ENCODE peak calls at places on chromosomes 3 and 15, in four cellular contexts. N is GM06990, C is cardiac muscle cell, E is AG09319. O is an unnamed sample.

GRCh38 chr3:68972358-68972979 is 40.1 kb upstream of the TAFA4 start:
- DNase-seq in N (no peak), C (peak), E (peak), O (peak)

GRCh38 chr3:107309312-107309711 is 67.9 kb upstream of the CCDC54 start:
- DNase-seq in N (no peak), C (no peak), E (no peak), O (no peak)

GRCh38 chr15:69346112-69346511 is 47.4 kb downstream of the PAQR5 start:
- DNase-seq in N (no peak), C (no peak), E (no peak), O (no peak)

GRCh38 chr3:102106421-102107097 is 257.2 kb downstream of the NFKBIZ start:
- DNase-seq in N (no peak), C (no peak), E (no peak), O (no peak)

GRCh38 chr3:108047987-108048386 is 42.8 kb downstream of the CD47 start:
- DNase-seq in N (no peak), C (no peak), E (no peak), O (no peak)

GRCh38 chr3:107523361-107524213 is 825 bp downstream of the BBX start:
- DNase-seq in N (peak), C (peak), E (no peak), O (peak)

GRCh38 chr15:25884354-25884753 is 21.2 kb upstream of the ATP10A start:
- DNase-seq in N (no peak), C (no peak), E (no peak), O (no peak)

GRCh38 chr15:78853500-78853899 is 19.2 kb upstream of the MORF4L1 start:
- DNase-seq in N (no peak), C (no peak), E (no peak), O (no peak)

GRCh38 chr3:158098834-158099424 is 7.3 kb downstream of the SHOX2 start:
- DNase-seq in N (no peak), C (no peak), E (no peak), O (no peak)

GRCh38 chr3:156474560-156475389 is 80.1 kb downstream of the SSR3 start:
- DNase-seq in N (no peak), C (peak), E (no peak), O (peak)

GRCh38 chr3:191065183-191065805 is 133.7 kb upstream of the OSTN start:
- DNase-seq in N (no peak), C (no peak), E (no peak), O (no peak)

GRCh38 chr3:142560118-142560517 is 18.4 kb downstream of the ATR start:
- DNase-seq in N (no peak), C (no peak), E (no peak), O (no peak)
- TF ChIP-seq CTCF in N (no peak), C (no peak), E (no peak), O (no peak)

GRCh38 chr3:126922466-126922865 is 60.4 kb upstream of the PLXNA1 start:
- DNase-seq in N (no peak), C (no peak), E (no peak), O (no peak)
- TF ChIP-seq CTCF in N (no peak), C (no peak), E (no peak), O (no peak)

GRCh38 chr15:33915571-33916407 is 52.5 kb upstream of the CHRM5 start:
- DNase-seq in N (peak), C (no peak), E (no peak), O (no peak)
- TF ChIP-seq CTCF in N (no peak), C (no peak), E (no peak), O (no peak)

GRCh38 chr15:89774492-89774891 is 1.6 kb upstream of the MESP2 start:
- DNase-seq in N (no peak), C (no peak), E (no peak), O (no peak)

GRCh38 chr15:89777073-89777820 is 1.1 kb downstream of the MESP2 start:
- DNase-seq in N (no peak), C (no peak), E (no peak), O (no peak)

GRCh38 chr15:89775815-89776214 is 317 bp upstream of the MESP2 start:
- DNase-seq in N (no peak), C (no peak), E (no peak), O (no peak)

GRCh38 chr15:89777821-89778380 is 1.8 kb downstream of the MESP2 start:
- DNase-seq in N (no peak), C (no peak), E (no peak), O (no peak)

DNA sequence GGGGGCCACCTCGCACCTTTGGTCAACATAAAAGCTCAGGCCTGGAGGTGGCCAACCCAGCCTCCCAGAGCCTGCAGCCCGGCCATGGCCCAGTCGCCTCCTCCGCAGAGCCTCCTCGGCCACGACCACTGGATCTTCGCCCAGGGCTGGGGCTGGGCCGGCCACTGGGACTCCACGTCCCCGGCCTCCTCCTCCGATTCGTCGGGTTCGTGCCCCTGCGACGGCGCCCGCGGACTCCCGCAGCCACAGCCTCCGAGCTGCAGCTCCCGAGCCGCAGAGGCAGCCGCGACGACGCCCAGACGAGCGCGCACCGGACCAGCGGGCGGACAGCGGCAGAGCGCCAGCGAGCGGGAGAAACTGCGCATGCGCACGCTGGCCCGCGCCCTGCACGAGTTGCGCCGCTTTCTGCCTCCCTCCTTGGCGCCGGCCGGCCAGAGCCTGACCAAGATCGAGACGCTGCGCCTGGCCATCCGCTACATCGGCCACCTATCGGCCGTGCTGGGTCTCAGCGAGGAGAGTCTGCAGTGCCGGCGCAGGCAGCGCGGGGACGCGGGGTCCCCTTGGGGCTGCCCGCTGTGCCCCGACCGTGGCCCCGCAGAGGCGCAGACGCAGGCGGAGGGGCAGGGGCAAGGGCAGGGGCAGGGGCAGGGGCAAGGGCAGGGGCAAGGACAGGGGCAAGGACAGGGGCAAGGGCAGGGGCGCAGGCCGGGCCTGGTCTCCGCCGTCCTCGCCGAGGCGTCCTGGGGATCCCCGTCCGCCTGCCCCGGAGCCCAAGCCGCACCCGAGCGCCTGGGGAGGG is at the start of gene MESP2:
- DNase-seq in N (peak), C (peak), E (no peak), O (peak)
- TF ChIP-seq CTCF in N (peak), C (peak), E (peak), O (peak)

DNA sequence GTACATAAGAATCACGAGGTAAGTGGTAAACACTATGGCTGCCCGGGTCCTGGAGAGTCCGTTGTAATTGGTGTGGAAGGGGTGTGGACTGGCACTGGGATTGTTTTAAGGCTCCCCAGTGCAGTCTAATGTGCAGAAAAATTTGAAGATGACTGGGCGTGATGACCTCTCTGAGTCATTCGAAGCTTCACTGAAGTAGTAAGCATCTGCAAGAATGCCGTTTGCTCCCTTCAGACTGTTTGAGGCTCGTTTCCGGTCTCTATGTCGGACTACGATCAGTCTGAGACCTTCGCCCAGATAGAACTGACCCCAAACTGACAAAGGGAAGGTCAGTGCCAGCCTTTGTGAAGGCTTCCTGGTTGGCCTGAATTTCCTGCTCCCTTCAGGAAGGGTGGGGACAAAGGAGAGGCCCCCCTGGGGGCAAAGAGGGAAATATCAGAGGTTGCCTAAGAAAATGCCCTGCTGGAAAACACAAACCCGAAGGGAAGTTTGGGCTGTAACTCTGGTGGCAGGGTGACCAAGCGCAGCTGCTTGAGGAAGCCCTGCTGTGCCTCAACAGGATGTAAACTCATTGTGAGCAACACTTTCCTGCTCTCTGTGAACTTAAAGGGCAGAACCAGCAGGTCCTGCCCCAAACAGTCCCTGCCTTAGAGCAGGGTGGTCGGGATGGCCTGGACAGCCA is 34.6 kb downstream of the BTD start:
- DNase-seq in N (peak), C (no peak), E (peak), O (peak)
- TF ChIP-seq CTCF in N (no peak), C (no peak), E (no peak), O (no peak)

GRCh38 chr15:29090617-29091466 is 178.8 kb downstream of the NSMCE3 start:
- DNase-seq in N (no peak), C (peak), E (no peak), O (no peak)
- TF ChIP-seq CTCF in N (peak), C (peak), E (peak), O (peak)

GRCh38 chr3:123410149-123410515 is 38.8 kb downstream of the ADCY5 start:
- DNase-seq in N (no peak), C (no peak), E (no peak), O (no peak)

GRCh38 chr3:123412811-123413588 is 35.9 kb downstream of the ADCY5 start:
- DNase-seq in N (no peak), C (no peak), E (no peak), O (no peak)

GRCh38 chr3:123409443-123410148 is 39.3 kb downstream of the ADCY5 start:
- DNase-seq in N (no peak), C (no peak), E (no peak), O (no peak)

GRCh38 chr3:123411340-123412040 is 37.4 kb downstream of the ADCY5 start:
- DNase-seq in N (no peak), C (no peak), E (no peak), O (no peak)

DNA sequence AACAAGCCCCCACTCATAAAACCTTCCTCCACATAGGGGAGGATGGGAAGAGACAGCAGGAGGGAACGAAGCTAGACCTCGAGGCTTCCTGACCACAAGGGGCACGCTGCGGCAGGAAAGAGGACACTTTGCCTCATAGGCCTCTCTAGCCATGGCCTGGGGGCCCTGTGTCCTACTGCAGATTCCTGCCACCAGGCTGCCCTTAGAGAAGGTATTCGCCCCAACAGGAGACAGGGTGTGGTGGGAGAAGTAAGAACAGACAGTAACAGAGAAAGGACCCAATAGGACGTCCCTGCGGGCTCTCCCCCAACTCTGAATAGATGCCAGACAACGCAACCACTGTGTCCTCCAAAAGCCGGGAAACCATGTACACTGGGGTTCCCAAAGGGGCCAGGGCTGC is 36.8 kb downstream of the ADCY5 start:
- DNase-seq in N (no peak), C (no peak), E (no peak), O (no peak)
- TF ChIP-seq CTCF in N (no peak), C (no peak), E (no peak), O (no peak)

GRCh38 chr3:134299185-134299887 is 48.7 kb upstream of the RYK start:
- DNase-seq in N (no peak), C (peak), E (no peak), O (no peak)
- TF ChIP-seq CTCF in N (no peak), C (peak), E (peak), O (peak)

GRCh38 chr3:29773481-29773880 is 492.6 kb downstream of the RBMS3 start:
- DNase-seq in N (no peak), C (no peak), E (no peak), O (no peak)

GRCh38 chr3:29777869-29778268 is 497.0 kb downstream of the RBMS3 start:
- DNase-seq in N (no peak), C (no peak), E (no peak), O (no peak)

GRCh38 chr3:29771602-29772001 is 490.7 kb downstream of the RBMS3 start:
- DNase-seq in N (no peak), C (no peak), E (no peak), O (no peak)

GRCh38 chr3:29772436-29772835 is 491.6 kb downstream of the RBMS3 start:
- DNase-seq in N (no peak), C (no peak), E (no peak), O (no peak)

GRCh38 chr3:29775352-29775751 is 494.5 kb downstream of the RBMS3 start:
- DNase-seq in N (no peak), C (peak), E (no peak), O (no peak)
- TF ChIP-seq CTCF in N (no peak), C (no peak), E (no peak), O (no peak)